ENCODE peak calls at places on chromosomes 1 and 21, in six cellular contexts. One of them, this sample, is unnamed.

GRCh38 chr1:30191154-30191702 is 532.2 kb downstream of the MATN1 start:
- DNase-seq in GOT3: no peak
- DNase-seq in tibial artery: no peak
- DNase-seq in posterior cingulate gyrus: no peak
- DNase-seq in transverse colon: peak
- DNase-seq in GM13976: no peak
- DNase-seq in this sample: no peak

GRCh38 chr1:218473527-218473926 is 128.4 kb downstream of the TGFB2 start:
- DNase-seq in GM13976: no peak
- DNase-seq in GOT3: no peak
- DNase-seq in tibial artery: no peak
- DNase-seq in transverse colon: no peak
- DNase-seq in posterior cingulate gyrus: no peak
- DNase-seq in this sample: no peak

GRCh38 chr1:27381976-27382762 is 964 bp downstream of the CD164L2 start:
- DNase-seq in GM13976: no peak
- DNase-seq in tibial artery: no peak
- DNase-seq in GOT3: no peak
- DNase-seq in transverse colon: no peak
- DNase-seq in posterior cingulate gyrus: no peak
- DNase-seq in this sample: no peak

GRCh38 chr1:229582011-229582694 is 23.6 kb upstream of the ABCB10 start:
- DNase-seq in tibial artery: peak
- DNase-seq in GOT3: no peak
- DNase-seq in transverse colon: peak
- DNase-seq in posterior cingulate gyrus: no peak
- DNase-seq in GM13976: no peak
- DNase-seq in this sample: peak

GRCh38 chr1:226664413-226665101 is 74.5 kb downstream of the ITPKB start:
- DNase-seq in transverse colon: peak
- DNase-seq in GOT3: no peak
- DNase-seq in GM13976: no peak
- DNase-seq in tibial artery: peak
- DNase-seq in posterior cingulate gyrus: no peak
- DNase-seq in this sample: peak

GRCh38 chr1:16321176-16321867 is 31.0 kb downstream of the FBXO42 start:
- DNase-seq in tibial artery: no peak
- DNase-seq in posterior cingulate gyrus: no peak
- DNase-seq in GOT3: no peak
- DNase-seq in GM13976: no peak
- DNase-seq in transverse colon: no peak
- DNase-seq in this sample: no peak

GRCh38 chr1:198273901-198274300 is 117.1 kb downstream of the NEK7 start:
- DNase-seq in GM13976: no peak
- DNase-seq in tibial artery: no peak
- DNase-seq in GOT3: no peak
- DNase-seq in transverse colon: no peak
- DNase-seq in posterior cingulate gyrus: no peak
- DNase-seq in this sample: no peak

GRCh38 chr21:35227774-35228173 is 178.7 kb upstream of the RUNX1 start:
- DNase-seq in GM13976: no peak
- DNase-seq in GOT3: no peak
- DNase-seq in transverse colon: peak
- DNase-seq in posterior cingulate gyrus: no peak
- DNase-seq in tibial artery: no peak
- DNase-seq in this sample: no peak

GRCh38 chr1:55781944-55782482 is 566.8 kb upstream of the USP24 start:
- DNase-seq in transverse colon: peak
- DNase-seq in tibial artery: no peak
- DNase-seq in GM13976: no peak
- DNase-seq in GOT3: no peak
- DNase-seq in posterior cingulate gyrus: no peak
- DNase-seq in this sample: no peak

This sample was measured in dermis microvascular lymphatic vessel endothelial cell.